ENCODE peak calls at places on chromosome 9, in nine cellular contexts. One of them, this sample, is unnamed.

GRCh38 chr9:98031935-98032334 is 24.6 kb upstream of the NANS start:
- DNase-seq in hepatocyte: no peak
- DNase-seq in fibroblast of lung: peak
- DNase-seq in keratinocyte: no peak
- DNase-seq in osteoblast: no peak
- DNase-seq in GM12878: no peak
- DNase-seq in IMR-90: peak
- DNase-seq in HCT116: no peak
- DNase-seq in MM.1S: no peak
- DNase-seq in this sample: no peak

GRCh38 chr9:85743290-85744128 is 1.8 kb upstream of the AGTPBP1 start:
- DNase-seq in keratinocyte: peak
- DNase-seq in osteoblast: no peak
- DNase-seq in IMR-90: peak
- DNase-seq in MM.1S: no peak
- DNase-seq in HCT116: peak
- DNase-seq in GM12878: no peak
- DNase-seq in fibroblast of lung: peak
- DNase-seq in hepatocyte: peak
- DNase-seq in this sample: peak

GRCh38 chr9:89592963-89593775 is 11.6 kb upstream of the GADD45G start:
- DNase-seq in hepatocyte: peak
- DNase-seq in MM.1S: no peak
- DNase-seq in fibroblast of lung: peak
- DNase-seq in keratinocyte: no peak
- DNase-seq in GM12878: no peak
- DNase-seq in IMR-90: peak
- DNase-seq in HCT116: no peak
- DNase-seq in osteoblast: peak
- DNase-seq in this sample: peak

GRCh38 chr9:21927752-21928151 is 66.4 kb downstream of the CDKN2A start:
- DNase-seq in GM12878: no peak
- DNase-seq in hepatocyte: no peak
- DNase-seq in osteoblast: no peak
- DNase-seq in IMR-90: no peak
- DNase-seq in MM.1S: no peak
- DNase-seq in keratinocyte: no peak
- DNase-seq in fibroblast of lung: no peak
- DNase-seq in HCT116: no peak
- DNase-seq in this sample: no peak

GRCh38 chr9:114619205-114619758 is 8.2 kb downstream of the TMEM268 start:
- DNase-seq in IMR-90: no peak
- DNase-seq in osteoblast: no peak
- DNase-seq in hepatocyte: no peak
- DNase-seq in HCT116: no peak
- DNase-seq in keratinocyte: no peak
- DNase-seq in GM12878: no peak
- DNase-seq in fibroblast of lung: no peak
- DNase-seq in MM.1S: peak
- DNase-seq in this sample: no peak

GRCh38 chr9:91127653-91128052 is 234.1 kb downstream of the AUH start:
- DNase-seq in keratinocyte: no peak
- DNase-seq in fibroblast of lung: peak
- DNase-seq in osteoblast: no peak
- DNase-seq in IMR-90: peak
- DNase-seq in HCT116: no peak
- DNase-seq in GM12878: no peak
- DNase-seq in MM.1S: no peak
- DNase-seq in hepatocyte: no peak
- DNase-seq in this sample: no peak

GRCh38 chr9:130942679-130943078 is 3.6 kb upstream of the FIBCD1 start:
- DNase-seq in HCT116: no peak
- DNase-seq in osteoblast: peak
- DNase-seq in GM12878: no peak
- DNase-seq in MM.1S: no peak
- DNase-seq in hepatocyte: no peak
- DNase-seq in IMR-90: no peak
- DNase-seq in keratinocyte: no peak
- DNase-seq in fibroblast of lung: no peak
- DNase-seq in this sample: no peak

GRCh38 chr9:79687131-79687447 is 115.3 kb downstream of the TLE4 start:
- DNase-seq in hepatocyte: no peak
- DNase-seq in keratinocyte: no peak
- DNase-seq in osteoblast: peak
- DNase-seq in MM.1S: no peak
- DNase-seq in HCT116: no peak
- DNase-seq in IMR-90: no peak
- DNase-seq in GM12878: no peak
- DNase-seq in fibroblast of lung: peak
- DNase-seq in this sample: no peak

GRCh38 chr9:16526380-16526779 is 344.1 kb downstream of the BNC2 start:
- DNase-seq in hepatocyte: no peak
- DNase-seq in MM.1S: no peak
- DNase-seq in osteoblast: peak
- DNase-seq in HCT116: no peak
- DNase-seq in keratinocyte: no peak
- DNase-seq in fibroblast of lung: peak
- DNase-seq in IMR-90: peak
- DNase-seq in GM12878: no peak
- DNase-seq in this sample: no peak

GRCh38 chr9:77910216-77910615 is 121.4 kb downstream of the GNAQ start:
- DNase-seq in hepatocyte: no peak
- DNase-seq in MM.1S: no peak
- DNase-seq in HCT116: no peak
- DNase-seq in IMR-90: no peak
- DNase-seq in osteoblast: no peak
- DNase-seq in keratinocyte: no peak
- DNase-seq in fibroblast of lung: no peak
- DNase-seq in GM12878: no peak
- DNase-seq in this sample: no peak

GRCh38 chr9:12930906-12931305 is 156.1 kb downstream of the LURAP1L start:
- DNase-seq in fibroblast of lung: no peak
- DNase-seq in osteoblast: no peak
- DNase-seq in keratinocyte: no peak
- DNase-seq in hepatocyte: no peak
- DNase-seq in GM12878: no peak
- DNase-seq in MM.1S: no peak
- DNase-seq in IMR-90: peak
- DNase-seq in HCT116: no peak
- DNase-seq in this sample: no peak

DNA sequence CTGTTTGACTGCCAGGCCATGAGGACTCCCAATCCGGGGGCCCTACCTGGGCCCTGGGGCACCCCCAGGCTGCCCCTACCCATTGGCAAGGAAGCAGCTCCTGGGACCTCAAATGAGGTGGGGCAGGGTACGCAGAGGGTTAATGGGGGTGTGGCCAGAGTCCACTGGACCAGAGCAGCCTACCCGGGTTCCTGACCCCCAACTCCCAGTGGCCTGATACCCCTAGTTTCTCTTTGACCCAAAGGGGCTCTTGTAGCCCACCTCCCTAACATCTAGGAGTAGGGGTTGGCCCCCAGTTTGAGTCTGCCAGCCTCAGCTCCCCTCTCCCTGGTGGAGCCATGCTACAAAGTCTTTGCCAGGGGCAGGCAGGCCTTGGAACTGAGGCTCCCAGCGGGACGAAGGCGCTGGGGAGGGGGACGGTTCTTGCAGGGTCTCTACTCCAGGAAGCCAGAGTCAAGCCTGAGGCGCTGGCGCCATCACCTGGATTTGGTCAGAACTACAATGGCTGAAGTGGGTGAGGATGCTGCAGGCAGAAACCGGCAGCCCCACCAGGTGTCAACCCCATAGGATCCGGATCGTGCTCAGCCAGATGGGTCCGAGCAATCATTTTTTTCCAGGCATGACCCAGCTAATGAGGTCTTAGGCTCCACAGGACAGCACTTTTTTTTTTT is 8.4 kb upstream of the CERCAM start:
- DNase-seq in osteoblast: peak
- DNase-seq in hepatocyte: peak
- DNase-seq in keratinocyte: no peak
- DNase-seq in IMR-90: peak
- DNase-seq in fibroblast of lung: peak
- DNase-seq in MM.1S: no peak
- DNase-seq in HCT116: no peak
- DNase-seq in GM12878: no peak
- DNase-seq in this sample: peak
- H3K27ac ChIP-seq in osteoblast: no peak
- H3K27ac ChIP-seq in hepatocyte: no peak
- H3K27ac ChIP-seq in keratinocyte: no peak
- H3K27ac ChIP-seq in IMR-90: no peak
- H3K27ac ChIP-seq in fibroblast of lung: no peak
- H3K27ac ChIP-seq in MM.1S: no peak
- H3K27ac ChIP-seq in HCT116: no peak
- H3K27ac ChIP-seq in GM12878: no peak
- H3K27ac ChIP-seq in this sample: no peak

GRCh38 chr9:96852676-96853075 is 1.6 kb downstream of the ZNF782 start:
- DNase-seq in keratinocyte: no peak
- DNase-seq in hepatocyte: no peak
- DNase-seq in GM12878: no peak
- DNase-seq in HCT116: no peak
- DNase-seq in MM.1S: no peak
- DNase-seq in IMR-90: peak
- DNase-seq in osteoblast: no peak
- DNase-seq in fibroblast of lung: peak
- DNase-seq in this sample: no peak
- H2AFZ ChIP-seq in keratinocyte: no peak
- H2AFZ ChIP-seq in hepatocyte: no peak
- H2AFZ ChIP-seq in GM12878: no peak
- H2AFZ ChIP-seq in HCT116: no peak
- H2AFZ ChIP-seq in MM.1S: no peak
- H2AFZ ChIP-seq in IMR-90: no peak
- H2AFZ ChIP-seq in osteoblast: no peak
- H2AFZ ChIP-seq in fibroblast of lung: no peak
- H2AFZ ChIP-seq in this sample: no peak

GRCh38 chr9:109320338-109320733 is 523 bp downstream of the EPB41L4B start:
- DNase-seq in hepatocyte: peak
- DNase-seq in MM.1S: peak
- DNase-seq in keratinocyte: no peak
- DNase-seq in osteoblast: peak
- DNase-seq in fibroblast of lung: no peak
- DNase-seq in HCT116: no peak
- DNase-seq in GM12878: no peak
- DNase-seq in IMR-90: no peak
- DNase-seq in this sample: peak

GRCh38 chr9:109319631-109320233 is 1.1 kb downstream of the EPB41L4B start:
- DNase-seq in osteoblast: no peak
- DNase-seq in fibroblast of lung: no peak
- DNase-seq in hepatocyte: peak
- DNase-seq in MM.1S: peak
- DNase-seq in HCT116: no peak
- DNase-seq in IMR-90: no peak
- DNase-seq in keratinocyte: no peak
- DNase-seq in GM12878: no peak
- DNase-seq in this sample: peak

GRCh38 chr9:109317311-109317978 is 3.4 kb downstream of the EPB41L4B start:
- DNase-seq in keratinocyte: no peak
- DNase-seq in hepatocyte: no peak
- DNase-seq in GM12878: no peak
- DNase-seq in HCT116: no peak
- DNase-seq in osteoblast: no peak
- DNase-seq in fibroblast of lung: no peak
- DNase-seq in IMR-90: no peak
- DNase-seq in MM.1S: no peak
- DNase-seq in this sample: no peak

GRCh38 chr9:109317979-109318671 is 2.7 kb downstream of the EPB41L4B start:
- DNase-seq in hepatocyte: no peak
- DNase-seq in GM12878: no peak
- DNase-seq in osteoblast: no peak
- DNase-seq in keratinocyte: no peak
- DNase-seq in IMR-90: no peak
- DNase-seq in fibroblast of lung: peak
- DNase-seq in HCT116: no peak
- DNase-seq in MM.1S: no peak
- DNase-seq in this sample: no peak

GRCh38 chr9:109319072-109319630 is 1.7 kb downstream of the EPB41L4B start:
- DNase-seq in hepatocyte: peak
- DNase-seq in IMR-90: no peak
- DNase-seq in HCT116: no peak
- DNase-seq in GM12878: no peak
- DNase-seq in osteoblast: no peak
- DNase-seq in MM.1S: no peak
- DNase-seq in fibroblast of lung: peak
- DNase-seq in keratinocyte: no peak
- DNase-seq in this sample: no peak
- H3K4me3 ChIP-seq in hepatocyte: peak
- H3K4me3 ChIP-seq in IMR-90: no peak
- H3K4me3 ChIP-seq in HCT116: peak
- H3K4me3 ChIP-seq in GM12878: no peak
- H3K4me3 ChIP-seq in osteoblast: peak
- H3K4me3 ChIP-seq in MM.1S: no peak
- H3K4me3 ChIP-seq in fibroblast of lung: no peak
- H3K4me3 ChIP-seq in keratinocyte: peak
- H3K4me3 ChIP-seq in this sample: peak

GRCh38 chr9:82167296-82167695 is 178.7 kb downstream of the SPATA31D1 start:
- DNase-seq in osteoblast: no peak
- DNase-seq in hepatocyte: no peak
- DNase-seq in IMR-90: no peak
- DNase-seq in HCT116: no peak
- DNase-seq in fibroblast of lung: no peak
- DNase-seq in GM12878: no peak
- DNase-seq in MM.1S: no peak
- DNase-seq in keratinocyte: no peak
- DNase-seq in this sample: no peak

GRCh38 chr9:82168585-82168984 is 180.0 kb downstream of the SPATA31D1 start:
- DNase-seq in IMR-90: peak
- DNase-seq in HCT116: no peak
- DNase-seq in hepatocyte: peak
- DNase-seq in GM12878: no peak
- DNase-seq in MM.1S: no peak
- DNase-seq in fibroblast of lung: peak
- DNase-seq in osteoblast: no peak
- DNase-seq in keratinocyte: peak
- DNase-seq in this sample: peak

GRCh38 chr9:82170079-82170662 is 181.6 kb downstream of the SPATA31D1 start:
- DNase-seq in osteoblast: peak
- DNase-seq in fibroblast of lung: no peak
- DNase-seq in HCT116: no peak
- DNase-seq in hepatocyte: no peak
- DNase-seq in keratinocyte: no peak
- DNase-seq in GM12878: no peak
- DNase-seq in MM.1S: peak
- DNase-seq in IMR-90: no peak
- DNase-seq in this sample: no peak

GRCh38 chr9:82170871-82171270 is 182.3 kb downstream of the SPATA31D1 start:
- DNase-seq in MM.1S: peak
- DNase-seq in GM12878: no peak
- DNase-seq in hepatocyte: peak
- DNase-seq in IMR-90: no peak
- DNase-seq in keratinocyte: no peak
- DNase-seq in fibroblast of lung: peak
- DNase-seq in osteoblast: no peak
- DNase-seq in HCT116: no peak
- DNase-seq in this sample: no peak
- H3K27ac ChIP-seq in MM.1S: no peak
- H3K27ac ChIP-seq in GM12878: no peak
- H3K27ac ChIP-seq in hepatocyte: no peak
- H3K27ac ChIP-seq in IMR-90: no peak
- H3K27ac ChIP-seq in keratinocyte: no peak
- H3K27ac ChIP-seq in fibroblast of lung: no peak
- H3K27ac ChIP-seq in osteoblast: no peak
- H3K27ac ChIP-seq in HCT116: no peak
- H3K27ac ChIP-seq in this sample: no peak